ENCODE peak calls at places on chromosome 4, in nine cellular contexts. N, U, K, Z, C, T, Y, B and I are unnamed samples.

GRCh38 chr4:133498149-133498548 is 349.1 kb downstream of the PCDH10 start:
- DNase-seq in N (no peak), U (no peak), K (no peak), Z (no peak), C (no peak), T (peak; percentile 2), Y (no peak), B (no peak), I (no peak)

GRCh38 chr4:110610620-110610939 is 12.3 kb downstream of the PITX2 start:
- DNase-seq in N (no peak), U (no peak), K (no peak), Z (no peak), C (no peak), T (no peak), Y (no peak), B (no peak), I (no peak)

GRCh38 chr4:161376275-161376674 is 787.5 kb downstream of the FSTL5 start:
- DNase-seq in N (no peak), U (peak; percentile 10), K (no peak), Z (no peak), C (no peak), T (no peak), Y (no peak), B (no peak), I (no peak)

GRCh38 chr4:41611881-41612871 is 74.2 kb downstream of the LIMCH1 start:
- DNase-seq in N (peak; percentile 55), U (peak; percentile 39), K (no peak), Z (no peak), C (peak; percentile 52), T (peak; percentile 50), Y (no peak), B (peak; percentile 27), I (no peak)

GRCh38 chr4:142354794-142355416 is 491.2 kb downstream of the INPP4B start:
- DNase-seq in N (no peak), U (no peak), K (no peak), Z (no peak), C (no peak), T (peak; percentile 60), Y (no peak), B (no peak), I (no peak)

GRCh38 chr4:118036336-118036735 is 2.0 kb downstream of the NDST3 start:
- DNase-seq in N (no peak), U (no peak), K (no peak), Z (no peak), C (no peak), T (no peak), Y (no peak), B (no peak), I (no peak)

GRCh38 chr4:94757192-94758140 is at the start of gene BMPR1B:
- DNase-seq in N (peak; percentile 41), U (peak; percentile 83), K (peak; percentile 84), Z (no peak), C (peak; percentile 67), T (no peak), Y (no peak), B (no peak), I (peak; percentile 46)

GRCh38 chr4:20253799-20254409 is 2.2 kb downstream of the SLIT2 start:
- DNase-seq in N (peak; percentile 49), U (peak; percentile 66), K (peak; percentile 58), Z (no peak), C (peak; percentile 21), T (peak; percentile 14), Y (no peak), B (no peak), I (no peak)

GRCh38 chr4:76904646-76905190 is 6.8 kb upstream of the SOWAHB start:
- DNase-seq in N (no peak), U (no peak), K (no peak), Z (no peak), C (no peak), T (no peak), Y (no peak), B (peak; percentile 42), I (no peak)

GRCh38 chr4:158750379-158750778 is 18.4 kb upstream of the FNIP2 start:
- DNase-seq in N (no peak), U (peak; percentile 72), K (no peak), Z (no peak), C (no peak), T (peak; percentile 36), Y (no peak), B (no peak), I (peak; percentile 73)

GRCh38 chr4:26863512-26863911 is 2.9 kb downstream of the STIM2 start:
- DNase-seq in N (no peak), U (no peak), K (no peak), Z (no peak), C (no peak), T (no peak), Y (no peak), B (no peak), I (no peak)

GRCh38 chr4:88021824-88022223 is 14.4 kb downstream of the PKD2 start:
- DNase-seq in N (no peak), U (peak; percentile 32), K (no peak), Z (no peak), C (no peak), T (no peak), Y (no peak), B (no peak), I (no peak)

GRCh38 chr4:25637581-25638220 is 17.9 kb upstream of the SLC34A2 start:
- DNase-seq in N (no peak), U (no peak), K (no peak), Z (no peak), C (no peak), T (no peak), Y (no peak), B (no peak), I (no peak)

GRCh38 chr4:30757357-30757756 is 37.2 kb downstream of the PCDH7 start:
- DNase-seq in N (no peak), U (peak; percentile 89), K (no peak), Z (no peak), C (no peak), T (peak; percentile 83), Y (no peak), B (no peak), I (peak; percentile 72)

GRCh38 chr4:7319024-7319423 is 115.7 kb downstream of the PSAPL1 start:
- DNase-seq in N (no peak), U (no peak), K (no peak), Z (no peak), C (no peak), T (no peak), Y (no peak), B (no peak), I (no peak)

GRCh38 chr4:139835006-139835405 is 169.4 kb downstream of the MGST2 start:
- DNase-seq in N (no peak), U (peak; percentile 9), K (no peak), Z (no peak), C (no peak), T (no peak), Y (no peak), B (no peak), I (no peak)

GRCh38 chr4:133045288-133045687 is 103.8 kb upstream of the PCDH10 start:
- DNase-seq in N (no peak), U (no peak), K (no peak), Z (no peak), C (no peak), T (no peak), Y (no peak), B (no peak), I (no peak)

GRCh38 chr4:182531555-182532162 is 288.5 kb downstream of the TENM3 start:
- DNase-seq in N (no peak), U (no peak), K (no peak), Z (no peak), C (no peak), T (no peak), Y (no peak), B (no peak), I (peak; percentile 6)

GRCh38 chr4:7466904-7467303 is 32.2 kb upstream of the PSAPL1 start:
- DNase-seq in N (no peak), U (no peak), K (no peak), Z (no peak), C (no peak), T (no peak), Y (no peak), B (no peak), I (no peak)

GRCh38 chr4:186144180-186144579 is 39.7 kb downstream of the FAM149A start:
- DNase-seq in N (peak; percentile 51), U (peak; percentile 66), K (peak; percentile 66), Z (no peak), C (peak; percentile 15), T (peak; percentile 3), Y (peak; percentile 3), B (no peak), I (peak; percentile 52)

GRCh38 chr4:114037981-114038380 is 58.5 kb upstream of the ARSJ start:
- DNase-seq in N (no peak), U (no peak), K (no peak), Z (no peak), C (no peak), T (no peak), Y (no peak), B (no peak), I (no peak)

GRCh38 chr4:190020790-190021717 is 6.0 kb downstream of the FRG2 start:
- DNase-seq in N (no peak), U (peak; percentile 50), K (peak; percentile 82), Z (peak; percentile 60), C (no peak), T (no peak), Y (no peak), B (peak; percentile 51), I (no peak)

GRCh38 chr4:73721419-73721818 is 18.9 kb upstream of the CXCL8 start:
- DNase-seq in N (no peak), U (peak; percentile 87), K (no peak), Z (no peak), C (no peak), T (no peak), Y (no peak), B (no peak), I (peak; percentile 44)